ENCODE peak calls at places on chromosome 9, in ten cellular contexts. N, J, M, B, V, A, O, S, L and Q are unnamed samples.
A peak's percentile ranks its signal among the peaks of the same experiment; 100 is the strongest.

GRCh38 chr9:117354252-117354847 is 60.5 kb downstream of the ASTN2 start:
- DNase-seq in N (no peak), J (no peak), M (no peak), B (no peak), V (no peak), A (no peak), O (no peak), S (no peak), L (no peak), Q (no peak)

GRCh38 chr9:102700936-102701335 is 294.2 kb upstream of the CYLC2 start:
- DNase-seq in N (no peak), J (no peak), M (no peak), B (no peak), V (no peak), A (no peak), O (no peak), S (no peak), L (no peak), Q (no peak)

GRCh38 chr9:31776471-31776870 is 608.0 kb upstream of the ACO1 start:
- DNase-seq in N (no peak), J (no peak), M (no peak), B (no peak), V (no peak), A (no peak), O (peak; percentile 85), S (no peak), L (no peak), Q (no peak)

GRCh38 chr9:19379697-19380046 is 364 bp downstream of the RPS6 start:
- DNase-seq in N (no peak), J (no peak), M (no peak), B (no peak), V (peak; percentile 9), A (no peak), O (peak; percentile 69), S (no peak), L (peak; percentile 14), Q (no peak)

GRCh38 chr9:89458768-89459496 is 39.0 kb downstream of the SEMA4D start:
- DNase-seq in N (no peak), J (no peak), M (no peak), B (no peak), V (no peak), A (no peak), O (no peak), S (no peak), L (no peak), Q (no peak)

GRCh38 chr9:109427886-109428285 is 70.2 kb downstream of the PTPN3 start:
- DNase-seq in N (no peak), J (no peak), M (no peak), B (no peak), V (no peak), A (no peak), O (no peak), S (no peak), L (no peak), Q (no peak)

GRCh38 chr9:137007060-137007815 is 10.9 kb upstream of the CLIC3 start:
- DNase-seq in N (no peak), J (peak; percentile 83), M (no peak), B (no peak), V (no peak), A (no peak), O (no peak), S (no peak), L (no peak), Q (no peak)

GRCh38 chr9:98218562-98219363 is 26.3 kb upstream of the CORO2A start:
- DNase-seq in N (no peak), J (no peak), M (peak; percentile 63), B (peak; percentile 74), V (no peak), A (no peak), O (no peak), S (no peak), L (no peak), Q (no peak)

GRCh38 chr9:26975728-26976707 is 19.8 kb downstream of the IFT74 start:
- DNase-seq in N (no peak), J (no peak), M (peak; percentile 94), B (peak; percentile 76), V (peak; percentile 34), A (no peak), O (peak; percentile 42), S (no peak), L (peak; percentile 42), Q (no peak)

GRCh38 chr9:15160673-15161072 is 146.3 kb downstream of the TTC39B start:
- DNase-seq in N (no peak), J (no peak), M (no peak), B (no peak), V (no peak), A (no peak), O (peak; percentile 49), S (no peak), L (no peak), Q (no peak)

GRCh38 chr9:121895836-121896544 is 197.1 kb downstream of the TTLL11 start:
- DNase-seq in N (no peak), J (peak; percentile 80), M (peak; percentile 64), B (no peak), V (no peak), A (no peak), O (peak; percentile 39), S (peak; percentile 26), L (peak; percentile 40), Q (no peak)

GRCh38 chr9:86407022-86407421 is 52.8 kb upstream of the TUT7 start:
- DNase-seq in N (no peak), J (no peak), M (peak; percentile 61), B (no peak), V (peak; percentile 49), A (peak; percentile 61), O (no peak), S (no peak), L (no peak), Q (no peak)

GRCh38 chr9:112162644-112163413 is 12.3 kb downstream of the SUSD1 start:
- DNase-seq in N (no peak), J (no peak), M (no peak), B (no peak), V (no peak), A (no peak), O (no peak), S (no peak), L (no peak), Q (no peak)

GRCh38 chr9:114879165-114879564 is 51.2 kb downstream of the TNFSF8 start:
- DNase-seq in N (no peak), J (no peak), M (no peak), B (no peak), V (no peak), A (no peak), O (no peak), S (no peak), L (no peak), Q (no peak)

GRCh38 chr9:97900738-97901565 is 21.3 kb downstream of the TRMO start:
- DNase-seq in N (no peak), J (no peak), M (peak; percentile 49), B (no peak), V (peak; percentile 22), A (no peak), O (peak; percentile 45), S (no peak), L (no peak), Q (no peak)

GRCh38 chr9:131191857-131192256 is 66.5 kb downstream of the NUP214 start:
- DNase-seq in N (no peak), J (no peak), M (no peak), B (no peak), V (no peak), A (no peak), O (no peak), S (no peak), L (no peak), Q (no peak)

GRCh38 chr9:129919836-129920235 is 84.6 kb downstream of the USP20 start:
- DNase-seq in N (no peak), J (no peak), M (no peak), B (no peak), V (no peak), A (no peak), O (no peak), S (no peak), L (no peak), Q (no peak)
- H3K36me3 ChIP-seq in N (peaks cover 17% of the 10 kb centered on the region), J (no peaks in the 10 kb centered on the region), M (peaks cover 48% of the 10 kb centered on the region), B (no peaks in the 10 kb centered on the region), V (no peaks in the 10 kb centered on the region), A (no peaks in the 10 kb centered on the region), O (no peaks in the 10 kb centered on the region), S (peaks cover 49% of the 10 kb centered on the region), L (peaks cover 38% of the 10 kb centered on the region), Q (peaks cover 18% of the 10 kb centered on the region)

GRCh38 chr9:34954225-34954624 is 3.9 kb upstream of the PHF24 start:
- DNase-seq in N (no peak), J (no peak), M (no peak), B (no peak), V (no peak), A (no peak), O (no peak), S (no peak), L (no peak), Q (no peak)
- H3K4me3 ChIP-seq in N (no peak overlapping the region), J (no peak overlapping the region), M (no peak overlapping the region), B (no peak overlapping the region), V (no peak overlapping the region), A (no peak overlapping the region), O (no peak overlapping the region), S (no peak overlapping the region), L (no peak overlapping the region), Q (no peak overlapping the region)

GRCh38 chr9:120109242-120109641 is 470.7 kb downstream of the CDK5RAP2 start:
- DNase-seq in N (no peak), J (no peak), M (peak; percentile 90), B (peak; percentile 69), V (no peak), A (no peak), O (no peak), S (no peak), L (no peak), Q (no peak)
- TF ChIP-seq CTCF in N (peak; percentile 6), J (no peak), M (peak; percentile 87), B (peak; percentile 96), V (peak; percentile 7), A (peak; percentile 22), O (no peak), S (no peak), L (no peak), Q (no peak)

GRCh38 chr9:92290785-92291429 is 2.6 kb downstream of the IARS1 start:
- DNase-seq in N (no peak), J (no peak), M (no peak), B (no peak), V (no peak), A (no peak), O (no peak), S (no peak), L (no peak), Q (no peak)
- H3K36me3 ChIP-seq in N (no peaks in the 10 kb centered on the region), J (no peaks in the 10 kb centered on the region), M (peaks cover 48% of the 10 kb centered on the region), B (peaks cover 13% of the 10 kb centered on the region), V (peaks cover 23% of the 10 kb centered on the region), A (no peaks in the 10 kb centered on the region), O (peaks cover 16% of the 10 kb centered on the region), S (peaks cover 33% of the 10 kb centered on the region), L (peaks cover 39% of the 10 kb centered on the region), Q (peaks cover 3% of the 10 kb centered on the region)

DNA sequence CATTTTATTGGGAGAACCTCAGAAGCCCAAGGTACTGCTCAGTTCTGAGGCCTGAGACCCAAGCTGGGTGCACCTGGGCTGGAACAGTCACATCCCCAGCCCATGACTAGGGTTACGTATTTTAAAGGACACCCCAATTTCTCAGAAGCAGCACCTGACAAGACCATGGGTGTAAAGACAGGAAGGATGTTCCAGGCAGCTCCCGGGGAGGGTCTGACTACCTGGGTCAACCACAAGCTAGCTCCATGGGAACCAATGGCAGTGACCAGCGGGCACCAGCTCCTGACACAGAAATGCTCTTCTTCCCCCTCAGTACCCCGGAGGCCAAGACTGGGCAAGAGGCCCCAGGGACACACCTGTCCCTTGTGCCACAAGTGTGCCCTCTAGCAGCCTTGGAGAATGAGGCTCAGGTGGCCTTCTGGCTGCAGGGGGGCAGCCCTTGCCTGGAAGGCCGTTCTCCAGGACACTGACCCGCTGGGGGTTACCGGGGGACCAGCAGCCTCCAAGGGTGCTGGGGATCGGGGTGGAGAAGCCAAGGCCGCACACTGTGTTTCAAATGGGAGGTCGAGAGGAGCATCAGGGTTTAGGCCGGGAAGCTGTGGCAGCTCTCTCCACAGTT is 52.6 kb downstream of the IPPK start:
- DNase-seq in N (no peak), J (peak; percentile 41), M (no peak), B (no peak), V (no peak), A (no peak), O (no peak), S (no peak), L (no peak), Q (no peak)
- H3K4me3 ChIP-seq in N (no peak overlapping the region), J (no peak overlapping the region), M (no peak overlapping the region), B (no peak overlapping the region), V (no peak overlapping the region), A (no peak overlapping the region), O (no peak overlapping the region), S (no peak overlapping the region), L (no peak overlapping the region), Q (no peak overlapping the region)